ENCODE peak calls at places on chromosomes 2 and 18, in five cellular contexts. One of them, this sample, is unnamed.

GRCh38 chr2:45888167-45888566 is 236.7 kb downstream of the PRKCE start:
- DNase-seq in activated naive CD4-positive, alpha-beta T cell treated with anti-CD3 and anti-CD28 coated beads, Interleukin-2, amount 10 ng/mL, durations not matched to agents 7 days and 5 days: no peak
- DNase-seq in astrocyte of the cerebellum: no peak
- DNase-seq in stomach: no peak
- DNase-seq in HTR-8/SVneo: no peak
- DNase-seq in this sample: no peak

GRCh38 chr2:196555726-196556125 is 83.8 kb upstream of the CCDC150 start:
- DNase-seq in activated naive CD4-positive, alpha-beta T cell treated with anti-CD3 and anti-CD28 coated beads, Interleukin-2, amount 10 ng/mL, durations not matched to agents 7 days and 5 days: no peak
- DNase-seq in astrocyte of the cerebellum: no peak
- DNase-seq in stomach: no peak
- DNase-seq in HTR-8/SVneo: no peak
- DNase-seq in this sample: no peak

GRCh38 chr2:120857931-120858330 is 122.3 kb downstream of the GLI2 start:
- DNase-seq in activated naive CD4-positive, alpha-beta T cell treated with anti-CD3 and anti-CD28 coated beads, Interleukin-2, amount 10 ng/mL, durations not matched to agents 7 days and 5 days: no peak
- DNase-seq in astrocyte of the cerebellum: no peak
- DNase-seq in stomach: no peak
- DNase-seq in HTR-8/SVneo: no peak
- DNase-seq in this sample: no peak

GRCh38 chr18:63366270-63366990 is 576 bp downstream of the KDSR start:
- DNase-seq in activated naive CD4-positive, alpha-beta T cell treated with anti-CD3 and anti-CD28 coated beads, Interleukin-2, amount 10 ng/mL, durations not matched to agents 7 days and 5 days: peak
- DNase-seq in astrocyte of the cerebellum: peak
- DNase-seq in stomach: peak
- DNase-seq in HTR-8/SVneo: peak
- DNase-seq in this sample: peak

GRCh38 chr2:231781798-231782726 is 980 bp upstream of the PDE6D start:
- DNase-seq in activated naive CD4-positive, alpha-beta T cell treated with anti-CD3 and anti-CD28 coated beads, Interleukin-2, amount 10 ng/mL, durations not matched to agents 7 days and 5 days: peak
- DNase-seq in astrocyte of the cerebellum: no peak
- DNase-seq in stomach: no peak
- DNase-seq in HTR-8/SVneo: no peak
- DNase-seq in this sample: peak

GRCh38 chr2:9310390-9310789 is 103.8 kb downstream of the ASAP2 start:
- DNase-seq in activated naive CD4-positive, alpha-beta T cell treated with anti-CD3 and anti-CD28 coated beads, Interleukin-2, amount 10 ng/mL, durations not matched to agents 7 days and 5 days: no peak
- DNase-seq in astrocyte of the cerebellum: no peak
- DNase-seq in stomach: peak
- DNase-seq in HTR-8/SVneo: peak
- DNase-seq in this sample: no peak

GRCh38 chr2:208183526-208183925 is 6.3 kb downstream of the C2orf80 start:
- DNase-seq in activated naive CD4-positive, alpha-beta T cell treated with anti-CD3 and anti-CD28 coated beads, Interleukin-2, amount 10 ng/mL, durations not matched to agents 7 days and 5 days: no peak
- DNase-seq in astrocyte of the cerebellum: no peak
- DNase-seq in stomach: no peak
- DNase-seq in HTR-8/SVneo: no peak
- DNase-seq in this sample: no peak

GRCh38 chr2:162232611-162233115 is 10.6 kb downstream of the FAP start:
- DNase-seq in activated naive CD4-positive, alpha-beta T cell treated with anti-CD3 and anti-CD28 coated beads, Interleukin-2, amount 10 ng/mL, durations not matched to agents 7 days and 5 days: no peak
- DNase-seq in astrocyte of the cerebellum: no peak
- DNase-seq in stomach: no peak
- DNase-seq in HTR-8/SVneo: no peak
- DNase-seq in this sample: no peak

GRCh38 chr2:206158563-206159345 is 490 bp downstream of the NDUFS1 start:
- DNase-seq in activated naive CD4-positive, alpha-beta T cell treated with anti-CD3 and anti-CD28 coated beads, Interleukin-2, amount 10 ng/mL, durations not matched to agents 7 days and 5 days: no peak
- DNase-seq in astrocyte of the cerebellum: no peak
- DNase-seq in stomach: no peak
- DNase-seq in HTR-8/SVneo: peak
- DNase-seq in this sample: peak

GRCh38 chr2:14816069-14816738 is 183.7 kb downstream of the LRATD1 start:
- DNase-seq in activated naive CD4-positive, alpha-beta T cell treated with anti-CD3 and anti-CD28 coated beads, Interleukin-2, amount 10 ng/mL, durations not matched to agents 7 days and 5 days: no peak
- DNase-seq in astrocyte of the cerebellum: no peak
- DNase-seq in stomach: no peak
- DNase-seq in HTR-8/SVneo: no peak
- DNase-seq in this sample: no peak

GRCh38 chr2:38076710-38077430 is 919 bp upstream of the CYP1B1 start:
- DNase-seq in activated naive CD4-positive, alpha-beta T cell treated with anti-CD3 and anti-CD28 coated beads, Interleukin-2, amount 10 ng/mL, durations not matched to agents 7 days and 5 days: peak
- DNase-seq in astrocyte of the cerebellum: peak
- DNase-seq in stomach: peak
- DNase-seq in HTR-8/SVneo: peak
- DNase-seq in this sample: peak